ENCODE peak calls at places on chromosomes 13 and 19, in seven cellular contexts. B is right lobe of liver, I is fibroblast of pulmonary artery, N is mucosa of descending colon, Y is uterus, O is neural crest cell, G is transverse colon. Z is an unnamed sample.

GRCh38 chr13:59111711-59112110 is 1052.0 kb downstream of the DIAPH3 start:
- DNase-seq in G (no peak), I (peak), O (no peak), B (no peak), Y (no peak), N (no peak), Z (no peak)

GRCh38 chr13:110387451-110388140 is 80.5 kb downstream of the COL4A2 start:
- DNase-seq in N (peak), B (no peak), Y (peak), O (no peak), G (peak), I (peak), Z (no peak)

GRCh38 chr13:79485014-79485441 is 4.1 kb downstream of the NDFIP2 start:
- DNase-seq in Y (no peak), O (no peak), I (peak), N (peak), G (peak), B (peak), Z (no peak)

GRCh38 chr19:18145391-18145999 is 7.5 kb upstream of the PIK3R2 start:
- DNase-seq in I (no peak), Y (no peak), G (no peak), O (no peak), N (no peak), B (no peak), Z (no peak)

GRCh38 chr19:12783849-12784393 is 7.4 kb upstream of the JUNB start:
- DNase-seq in O (no peak), Y (peak), N (peak), I (no peak), B (peak), G (peak), Z (no peak)

GRCh38 chr19:45473366-45474190 is 5.8 kb downstream of the FOSB start:
- DNase-seq in Y (no peak), I (no peak), N (no peak), G (no peak), B (no peak), O (no peak), Z (no peak)

GRCh38 chr13:26604784-26605183 is 47.3 kb downstream of the WASF3 start:
- DNase-seq in B (peak), N (no peak), Y (peak), O (no peak), I (no peak), G (peak), Z (no peak)

GRCh38 chr13:49517461-49517860 is 21.7 kb downstream of the PHF11 start:
- DNase-seq in I (no peak), G (no peak), O (peak), N (no peak), Y (no peak), B (no peak), Z (no peak)

GRCh38 chr19:33465834-33466233 is 55.8 kb downstream of the PEPD start:
- DNase-seq in O (no peak), G (no peak), I (no peak), Y (no peak), N (no peak), B (no peak), Z (no peak)

GRCh38 chr13:44331912-44332840 is 41.4 kb upstream of the SERP2 start:
- DNase-seq in O (no peak), B (no peak), N (peak), G (peak), Y (peak), I (peak), Z (no peak)

GRCh38 chr19:17479325-17479791 is 9.0 kb downstream of the SLC27A1 start:
- DNase-seq in N (no peak), Y (no peak), G (no peak), O (no peak), B (no peak), I (peak), Z (no peak)

GRCh38 chr13:73059460-73060250 is 850 bp downstream of the KLF5 start:
- DNase-seq in O (peak), N (no peak), G (no peak), Y (peak), I (no peak), B (peak), Z (no peak)
- TF ChIP-seq CTCF in O (no peak), N (no peak), G (no peak), Y (no peak), I (no peak), B (no peak), Z (peak)

DNA sequence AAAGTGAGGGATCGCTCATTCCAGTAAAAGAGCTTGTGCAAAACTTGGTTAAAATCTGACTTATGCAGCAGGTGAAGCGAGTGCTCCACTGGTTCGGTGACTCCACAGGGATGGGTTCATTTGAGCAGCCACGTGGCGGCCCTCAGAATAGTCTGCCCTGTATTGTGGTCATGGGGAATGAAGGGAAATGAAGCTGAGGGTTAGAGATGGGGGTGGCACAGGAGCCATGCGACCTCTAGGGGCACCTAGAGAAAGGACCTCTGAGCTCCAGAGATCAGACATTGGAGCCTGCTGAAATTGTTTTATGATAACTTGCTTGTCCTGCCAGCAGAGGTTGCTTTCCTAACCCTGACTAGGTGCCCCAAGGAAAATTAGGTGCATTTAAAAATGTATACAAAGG is 26.6 kb downstream of the CBY2 start:
- DNase-seq in B (no peak), I (peak), O (no peak), G (no peak), Y (no peak), N (no peak), Z (no peak)
- TF ChIP-seq CTCF in B (no peak), I (peak), O (peak), G (no peak), Y (no peak), N (no peak), Z (no peak)

GRCh38 chr13:100247937-100248336 is 159.0 kb downstream of the PCCA start:
- DNase-seq in G (no peak), O (no peak), I (no peak), B (no peak), N (no peak), Y (no peak), Z (no peak)
- TF ChIP-seq CTCF in G (no peak), O (no peak), I (no peak), B (no peak), N (no peak), Y (no peak), Z (no peak)

DNA sequence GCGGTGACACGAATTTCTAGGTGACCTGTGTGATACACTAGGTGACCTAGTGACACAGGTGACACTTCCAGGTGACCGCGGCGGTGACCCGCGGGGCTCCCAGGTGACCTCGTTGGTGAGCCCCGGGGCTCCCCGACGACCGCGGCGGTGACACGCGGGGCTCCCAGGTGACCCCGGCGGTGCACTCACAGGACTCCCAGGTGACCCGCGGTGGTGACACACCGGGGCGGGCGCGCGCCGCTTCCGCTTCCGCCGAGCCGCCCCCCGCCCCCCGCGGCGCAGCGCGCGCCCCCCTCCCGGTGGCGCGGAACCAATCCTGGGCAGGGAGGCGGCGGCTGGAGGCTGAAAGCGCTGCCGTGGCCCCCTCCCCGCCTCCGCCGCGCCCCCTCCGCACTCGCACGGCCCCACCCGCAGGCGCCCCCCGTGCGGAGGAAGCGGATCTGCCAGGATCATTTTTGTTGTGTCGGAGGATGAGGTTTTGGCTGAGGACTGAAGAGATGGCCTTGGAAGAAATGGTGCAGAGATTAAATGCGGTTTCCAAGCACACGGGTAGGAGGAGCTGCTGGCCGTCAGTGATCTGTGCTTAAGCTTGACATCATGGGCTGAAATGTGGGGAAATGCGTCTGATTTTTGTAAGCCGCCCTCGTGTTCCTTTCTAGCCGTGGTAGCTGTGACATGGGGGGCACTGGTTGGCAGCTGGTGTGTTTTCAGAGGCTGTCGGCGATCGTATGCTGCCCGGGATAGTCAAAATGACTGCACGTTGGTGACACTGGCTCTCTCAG is at the start of gene MCF2L:
- DNase-seq in O (peak), N (peak), I (peak), Y (no peak), G (peak), B (no peak), Z (peak)
- TF ChIP-seq CTCF in O (no peak), N (no peak), I (peak), Y (no peak), G (no peak), B (peak), Z (no peak)

GRCh38 chr19:49809987-49810389 is 3.1 kb downstream of the FUZ start:
- DNase-seq in N (no peak), Y (no peak), O (no peak), G (no peak), I (no peak), B (no peak), Z (no peak)

GRCh38 chr19:49807888-49808675 is 5.0 kb downstream of the FUZ start:
- DNase-seq in G (no peak), I (no peak), Y (no peak), B (peak), N (no peak), O (no peak), Z (no peak)

GRCh38 chr19:49811328-49811727 is 1.8 kb downstream of the FUZ start:
- DNase-seq in O (no peak), I (no peak), Y (no peak), B (no peak), G (no peak), N (no peak), Z (no peak)

GRCh38 chr19:49808762-49809154 is 4.3 kb downstream of the FUZ start:
- DNase-seq in I (peak), Y (peak), B (peak), G (peak), O (peak), N (peak), Z (peak)

GRCh38 chr19:49809155-49809986 is 3.7 kb downstream of the FUZ start:
- DNase-seq in I (no peak), G (peak), Y (peak), B (peak), O (peak), N (peak), Z (no peak)
- TF ChIP-seq CTCF in I (no peak), G (no peak), Y (no peak), B (peak), O (no peak), N (no peak), Z (no peak)